ENCODE peak calls at places on chromosome 2, in seven cellular contexts. J, I, Y, K, T, O and D are unnamed samples.

GRCh38 chr2:237527766-237528165 is 38.6 kb upstream of the PRLH start:
- DNase-seq in J (no peak), I (no peak), Y (no peak), K (no peak), T (no peak), O (no peak), D (no peak)

GRCh38 chr2:26558271-26559043 is 80.5 kb upstream of the OTOF start:
- DNase-seq in J (no peak), I (no peak), Y (no peak), K (peak), T (no peak), O (no peak), D (no peak)

GRCh38 chr2:205954707-205955106 is 131.3 kb downstream of the INO80D start:
- DNase-seq in J (no peak), I (no peak), Y (no peak), K (no peak), T (no peak), O (no peak), D (no peak)

GRCh38 chr2:240800241-240800640 is 19.8 kb downstream of the KIF1A start:
- DNase-seq in J (no peak), I (peak), Y (no peak), K (peak), T (no peak), O (no peak), D (no peak)

GRCh38 chr2:137842430-137842829 is 121.8 kb upstream of the HNMT start:
- DNase-seq in J (no peak), I (no peak), Y (no peak), K (no peak), T (no peak), O (no peak), D (no peak)

GRCh38 chr2:6639870-6640639 is 225.7 kb downstream of the CMPK2 start:
- DNase-seq in J (no peak), I (no peak), Y (no peak), K (no peak), T (no peak), O (no peak), D (no peak)

GRCh38 chr2:131023758-131024157 is 69.5 kb downstream of the FAM168B start:
- DNase-seq in J (no peak), I (no peak), Y (no peak), K (no peak), T (no peak), O (peak), D (no peak)

GRCh38 chr2:209638346-209638745 is 133.3 kb upstream of the UNC80 start:
- DNase-seq in J (no peak), I (no peak), Y (no peak), K (no peak), T (no peak), O (peak), D (no peak)

GRCh38 chr2:33134086-33134763 is 187.5 kb downstream of the LTBP1 start:
- DNase-seq in J (peak), I (peak), Y (no peak), K (peak), T (no peak), O (peak), D (no peak)
- TF ChIP-seq CTCF in J (no peak), I (no peak), Y (no peak), K (no peak), T (no peak), O (peak), D (no peak)

GRCh38 chr2:182611009-182611408 is 105.0 kb upstream of the DNAJC10 start:
- DNase-seq in J (no peak), I (no peak), Y (no peak), K (no peak), T (no peak), O (no peak), D (no peak)
- TF ChIP-seq CTCF in J (no peak), I (no peak), Y (no peak), K (no peak), T (no peak), O (peak), D (no peak)

GRCh38 chr2:235303499-235304291 is 190.1 kb upstream of the AGAP1 start:
- DNase-seq in J (no peak), I (no peak), Y (no peak), K (no peak), T (no peak), O (no peak), D (no peak)
- TF ChIP-seq CTCF in J (no peak), I (no peak), Y (no peak), K (no peak), T (no peak), O (no peak), D (no peak)

GRCh38 chr2:219628235-219628985 is 980 bp downstream of the SLC4A3 start:
- DNase-seq in J (no peak), I (no peak), Y (no peak), K (no peak), T (no peak), O (no peak), D (no peak)

GRCh38 chr2:219625179-219625578 is 2.3 kb upstream of the SLC4A3 start:
- DNase-seq in J (no peak), I (no peak), Y (no peak), K (no peak), T (no peak), O (no peak), D (no peak)

GRCh38 chr2:219626540-219626939 is 890 bp upstream of the SLC4A3 start:
- DNase-seq in J (no peak), I (no peak), Y (no peak), K (no peak), T (no peak), O (no peak), D (peak)

GRCh38 chr2:219628986-219629901 is 1.8 kb downstream of the SLC4A3 start:
- DNase-seq in J (no peak), I (no peak), Y (no peak), K (no peak), T (no peak), O (no peak), D (no peak)

GRCh38 chr2:219627105-219628100 is at the start of gene SLC4A3:
- DNase-seq in J (peak), I (no peak), Y (no peak), K (no peak), T (no peak), O (no peak), D (peak)
- TF ChIP-seq CTCF in J (no peak), I (no peak), Y (no peak), K (no peak), T (no peak), O (peak), D (no peak)